ENCODE peak calls at places on chromosomes 4 and X, in eight cellular contexts. W is AG08395, K is NCI-H1092, N is ureter, Y is cardiac fibroblast, J is NCI-H1048, R is coronary artery, P is esophagus squamous epithelium. S is an unnamed sample.

GRCh38 chr4:587671-588350 is 11.7 kb upstream of the TMEM271 start:
- DNase-seq in W (no peak), K (no peak), N (no peak), Y (no peak), J (no peak), R (no peak), P (no peak), S (no peak)

GRCh38 chr4:6408263-6408662 is 64.2 kb downstream of the PPP2R2C start:
- DNase-seq in W (no peak), K (no peak), N (no peak), Y (no peak), J (no peak), R (no peak), P (no peak), S (no peak)

GRCh38 chrX:63784346-63784901 is 590 bp downstream of the ARHGEF9 start:
- DNase-seq in W (no peak), K (no peak), N (no peak), Y (no peak), J (no peak), R (no peak), P (no peak), S (no peak)

GRCh38 chr4:59060895-59061294 is 1950.7 kb upstream of the IGFBP7 start:
- DNase-seq in W (no peak), K (no peak), N (no peak), Y (no peak), J (no peak), R (no peak), P (no peak), S (no peak)

GRCh38 chr4:104486702-104487101 is 8.0 kb downstream of the CXXC4 start:
- DNase-seq in W (no peak), K (no peak), N (no peak), Y (no peak), J (no peak), R (no peak), P (no peak), S (no peak)

GRCh38 chr4:5708171-5708828 is at the start of gene EVC2:
- DNase-seq in W (peak), K (no peak), N (peak), Y (peak), J (no peak), R (peak), P (no peak), S (no peak)

GRCh38 chrX:131675596-131676194 is 131.8 kb downstream of the OR13H1 start:
- DNase-seq in W (peak), K (peak), N (no peak), Y (no peak), J (no peak), R (no peak), P (no peak), S (peak)

GRCh38 chrX:100090931-100091330 is 319.1 kb downstream of the PCDH19 start:
- DNase-seq in W (peak), K (no peak), N (no peak), Y (no peak), J (no peak), R (no peak), P (no peak), S (no peak)

GRCh38 chr4:158850800-158851644 is 82.2 kb downstream of the FNIP2 start:
- DNase-seq in W (peak), K (no peak), N (no peak), Y (peak), J (no peak), R (no peak), P (no peak), S (no peak)

GRCh38 chr4:157664726-157665125 is 444.2 kb downstream of the GRIA2 start:
- DNase-seq in W (peak), K (no peak), N (no peak), Y (peak), J (no peak), R (no peak), P (no peak), S (no peak)

GRCh38 chr4:107994894-107995293 is 5.2 kb downstream of the HADH start:
- DNase-seq in W (no peak), K (no peak), N (no peak), Y (no peak), J (no peak), R (no peak), P (no peak), S (no peak)

GRCh38 chr4:114272226-114272625 is 292.8 kb upstream of the ARSJ start:
- DNase-seq in W (peak), K (no peak), N (no peak), Y (peak), J (no peak), R (no peak), P (no peak), S (no peak)

GRCh38 chr4:181745933-181746627 is 497.1 kb upstream of the TENM3 start:
- DNase-seq in W (no peak), K (no peak), N (no peak), Y (no peak), J (no peak), R (no peak), P (no peak), S (peak)

GRCh38 chrX:134782796-134783195 is 124.5 kb upstream of the PLAC1 start:
- DNase-seq in W (peak), K (peak), N (no peak), Y (peak), J (no peak), R (no peak), P (no peak), S (peak)

GRCh38 chrX:37754518-37754917 is 25.3 kb upstream of the CYBB start:
- DNase-seq in W (no peak), K (no peak), N (no peak), Y (no peak), J (no peak), R (no peak), P (no peak), S (no peak)

GRCh38 chr4:180635276-180635675 is 1607.9 kb upstream of the TENM3 start:
- DNase-seq in W (no peak), K (no peak), N (no peak), Y (no peak), J (no peak), R (no peak), P (no peak), S (no peak)

GRCh38 chrX:151019837-151020236 is 36.7 kb downstream of the HMGB3 start:
- DNase-seq in W (peak), K (no peak), N (no peak), Y (peak), J (no peak), R (no peak), P (no peak), S (no peak)

GRCh38 chr4:186770446-186771175 is 47.0 kb upstream of the FAT1 start:
- DNase-seq in W (peak), K (no peak), N (no peak), Y (peak), J (no peak), R (no peak), P (no peak), S (no peak)

GRCh38 chr4:110198472-110199419 is at the start of gene ELOVL6:
- DNase-seq in W (peak), K (peak), N (peak), Y (peak), J (peak), R (no peak), P (no peak), S (peak)

GRCh38 chrX:75181721-75182120 is 25.6 kb upstream of the ABCB7 start:
- DNase-seq in W (no peak), K (no peak), N (no peak), Y (no peak), J (no peak), R (no peak), P (no peak), S (no peak)

GRCh38 chrX:64352084-64352483 is 43.2 kb downstream of the MTMR8 start:
- DNase-seq in W (no peak), K (no peak), N (no peak), Y (no peak), J (no peak), R (no peak), P (no peak), S (no peak)

GRCh38 chr4:142091691-142092182 is 455.4 kb downstream of the IL15 start:
- DNase-seq in W (peak), K (no peak), N (no peak), Y (peak), J (no peak), R (peak), P (no peak), S (no peak)

GRCh38 chrX:149365552-149365951 is 139.6 kb downstream of the IDS start:
- DNase-seq in W (no peak), K (no peak), N (no peak), Y (no peak), J (no peak), R (no peak), P (no peak), S (no peak)

GRCh38 chrX:71111141-71111843 is at the start of gene IL2RG:
- DNase-seq in W (no peak), K (no peak), N (no peak), Y (no peak), J (no peak), R (no peak), P (peak), S (no peak)

GRCh38 chr4:35556387-35556786 is 687.9 kb downstream of the ARAP2 start:
- DNase-seq in W (no peak), K (no peak), N (no peak), Y (no peak), J (no peak), R (no peak), P (no peak), S (peak)

GRCh38 chr4:152981278-152981677 is 45.2 kb downstream of the FHDC1 start:
- DNase-seq in W (no peak), K (no peak), N (no peak), Y (no peak), J (no peak), R (no peak), P (no peak), S (no peak)

GRCh38 chrX:150087612-150088011 is 149.3 kb upstream of the EOLA2 start:
- DNase-seq in W (no peak), K (no peak), N (no peak), Y (no peak), J (no peak), R (no peak), P (no peak), S (no peak)

GRCh38 chr4:89781321-89781720 is 55.6 kb downstream of the SNCA start:
- DNase-seq in W (no peak), K (no peak), N (no peak), Y (no peak), J (no peak), R (no peak), P (no peak), S (no peak)

GRCh38 chr4:94253036-94253435 is 45.4 kb downstream of the SMARCAD1 start:
- DNase-seq in W (no peak), K (no peak), N (no peak), Y (no peak), J (no peak), R (no peak), P (no peak), S (peak)

GRCh38 chrX:53171356-53171755 is 53.7 kb downstream of the KDM5C start:
- DNase-seq in W (no peak), K (no peak), N (no peak), Y (no peak), J (no peak), R (no peak), P (no peak), S (no peak)